ENCODE peak calls at places on chromosome 14, in ten cellular contexts. Z is brain microvascular endothelial cell; H is T47D; J is SIG-M5; P is stimulated activated effector memory CD8-positive, alpha-beta T cell treated with anti-CD3 and anti-CD28 coated beads, Interleukin-12 subunit alpha, Interleukin-12 subunit beta, amount 100 ng/mL, for 72 hours; M is DMS79 treated with DMSO at 0.1 percent for 48 hours; Q is NCI-H1092 treated with DMSO at 0.1 percent for 48 hours; G is stromal cell of bone marrow; W is occipital lobe; U is stimulated activated CD8-positive, alpha-beta memory T cell treated with anti-CD3 and anti-CD28 coated beads, Interleukin-2, amount 100 ng/mL, for 1 hour. V is an unnamed sample.

GRCh38 chr14:34718750-34719304 is 4.4 kb upstream of the CFL2 start:
- DNase-seq in G (no peak), P (no peak), W (no peak), M (no peak), U (no peak), Z (no peak), H (no peak), J (no peak), Q (no peak), V (no peak)

GRCh38 chr14:69720912-69721311 is 46.0 kb upstream of the SRSF5 start:
- DNase-seq in M (no peak), P (no peak), Q (no peak), U (no peak), W (no peak), Z (no peak), G (no peak), J (no peak), H (peak), V (no peak)

GRCh38 chr14:36057452-36058142 is 118.9 kb downstream of the PTCSC3 start:
- DNase-seq in J (no peak), Z (no peak), M (peak), P (no peak), G (no peak), Q (no peak), H (peak), W (no peak), U (no peak), V (no peak)

GRCh38 chr14:102778616-102779351 is 1.5 kb downstream of the TRAF3 start:
- DNase-seq in Z (no peak), M (peak), H (no peak), Q (no peak), G (no peak), P (no peak), J (no peak), W (no peak), U (no peak), V (no peak)

GRCh38 chr14:38824691-38825090 is 278.3 kb downstream of the SEC23A start:
- DNase-seq in H (no peak), Q (no peak), U (no peak), W (no peak), G (no peak), J (no peak), M (no peak), Z (no peak), P (no peak), V (no peak)

GRCh38 chr14:20412876-20413784 is at the start of gene TEP1:
- DNase-seq in P (peak), U (peak), M (peak), H (peak), G (peak), Q (peak), Z (peak), W (peak), J (peak), V (peak)

GRCh38 chr14:55129086-55129427 is at the start of gene LGALS3:
- DNase-seq in W (no peak), H (peak), P (peak), G (peak), Z (no peak), U (no peak), J (no peak), M (no peak), Q (no peak), V (peak)

GRCh38 chr14:91599966-91600365 is 89.9 kb upstream of the PPP4R3A start:
- DNase-seq in H (no peak), M (no peak), G (no peak), Z (no peak), W (no peak), Q (no peak), J (no peak), U (no peak), P (no peak), V (no peak)

GRCh38 chr14:75435473-75435872 is 7.7 kb downstream of the JDP2 start:
- DNase-seq in U (no peak), G (no peak), P (no peak), Q (no peak), H (no peak), M (no peak), J (no peak), Z (no peak), W (no peak), V (no peak)

GRCh38 chr14:90820958-90821357 is 4.7 kb upstream of the TTC7B start:
- DNase-seq in H (no peak), Z (peak), Q (no peak), U (peak), G (no peak), W (peak), J (no peak), P (peak), M (no peak), V (no peak)

GRCh38 chr14:58730793-58731464 is 93.2 kb downstream of the DACT1 start:
- DNase-seq in P (no peak), W (no peak), H (no peak), G (no peak), M (no peak), Z (no peak), J (no peak), Q (no peak), U (no peak), V (no peak)

GRCh38 chr14:93655078-93655750 is 133.1 kb downstream of the PRIMA1 start:
- DNase-seq in G (peak), M (peak), Z (peak), J (no peak), Q (peak), P (no peak), H (peak), W (no peak), U (no peak), V (no peak)

GRCh38 chr14:60777856-60778578 is 43.5 kb downstream of the MNAT1 start:
- DNase-seq in P (no peak), Z (peak), H (no peak), G (peak), Q (no peak), U (no peak), M (no peak), J (no peak), W (no peak), V (no peak)

GRCh38 chr14:32201196-32201815 is 539 bp upstream of the RNU6-7 start:
- DNase-seq in Q (peak), G (peak), W (peak), U (peak), P (peak), M (peak), Z (peak), J (no peak), H (peak), V (peak)

GRCh38 chr14:34324363-34324795 is 137.7 kb downstream of the SPTSSA start:
- DNase-seq in G (no peak), J (no peak), Q (peak), W (no peak), H (peak), Z (peak), P (no peak), U (no peak), M (peak), V (no peak)

GRCh38 chr14:25756880-25757279 is 706.9 kb upstream of the STXBP6 start:
- DNase-seq in P (no peak), M (no peak), H (no peak), Q (no peak), J (no peak), U (no peak), W (no peak), Z (no peak), G (no peak), V (no peak)

GRCh38 chr14:58428011-58428807 is 690 bp downstream of the KIAA0586 start:
- DNase-seq in Q (peak), H (peak), Z (peak), W (no peak), G (peak), M (peak), U (no peak), J (no peak), P (no peak), V (no peak)

GRCh38 chr14:20680363-20680762 is 4.0 kb upstream of the RNASE4 start:
- DNase-seq in W (no peak), M (no peak), P (no peak), Q (no peak), U (no peak), H (no peak), Z (no peak), J (no peak), G (no peak), V (no peak)

GRCh38 chr14:64817631-64818030 is 62.1 kb downstream of the SPTB start:
- DNase-seq in P (no peak), Q (no peak), U (no peak), Z (no peak), M (no peak), W (no peak), H (no peak), J (no peak), G (no peak), V (no peak)

GRCh38 chr14:96277890-96278289 is 21.9 kb downstream of the BDKRB1 start:
- DNase-seq in H (no peak), G (no peak), P (no peak), Z (no peak), J (no peak), M (no peak), U (no peak), Q (no peak), W (no peak), V (no peak)

GRCh38 chr14:99081880-99082279 is 190.1 kb downstream of the BCL11B start:
- DNase-seq in H (no peak), W (no peak), U (no peak), J (no peak), Q (no peak), M (no peak), G (no peak), Z (no peak), P (no peak), V (no peak)

GRCh38 chr14:52080817-52081755 is 12.2 kb upstream of the NID2 start:
- DNase-seq in Z (peak), U (no peak), W (no peak), P (no peak), G (peak), J (no peak), Q (peak), M (peak), H (no peak), V (no peak)

GRCh38 chr14:35963209-35963608 is 137.1 kb downstream of the BRMS1L start:
- DNase-seq in H (no peak), U (no peak), P (no peak), W (no peak), G (no peak), M (no peak), Q (no peak), Z (no peak), J (no peak), V (no peak)

GRCh38 chr14:92660571-92660970 is 87.9 kb downstream of the LGMN start:
- DNase-seq in G (no peak), H (no peak), M (no peak), P (no peak), U (no peak), W (no peak), Q (no peak), Z (no peak), J (no peak), V (no peak)

GRCh38 chr14:76953196-76953945 is 75.1 kb downstream of the IRF2BPL start:
- DNase-seq in G (peak), H (peak), Q (no peak), Z (peak), U (no peak), W (no peak), P (no peak), J (peak), M (peak), V (peak)

GRCh38 chr14:105685003-105685402 is 158.6 kb downstream of the TMEM121 start:
- DNase-seq in H (no peak), Z (no peak), G (no peak), J (no peak), Q (no peak), U (no peak), M (no peak), P (no peak), W (no peak), V (no peak)

GRCh38 chr14:32307881-32308582 is 21.1 kb upstream of the AKAP6 start:
- DNase-seq in W (no peak), P (no peak), U (no peak), H (peak), M (no peak), J (no peak), Z (no peak), G (no peak), Q (peak), V (no peak)

GRCh38 chr14:98941481-98941880 is 330.5 kb downstream of the BCL11B start:
- DNase-seq in J (no peak), U (no peak), M (no peak), H (no peak), Q (no peak), P (no peak), Z (no peak), G (no peak), W (no peak), V (no peak)

GRCh38 chr14:69242311-69243224 is 17.4 kb upstream of the GALNT16 start:
- DNase-seq in Z (peak), J (peak), W (no peak), Q (peak), G (peak), P (no peak), U (peak), M (peak), H (peak), V (no peak)

GRCh38 chr14:100871234-100872186 is 32.0 kb downstream of the RTL1 start:
- DNase-seq in P (no peak), Z (peak), J (no peak), G (peak), M (no peak), W (no peak), H (peak), Q (no peak), U (no peak), V (peak)

GRCh38 chr14:106390401-106390800 is 864.0 kb downstream of the TMEM121 start:
- DNase-seq in J (no peak), P (no peak), M (no peak), Q (no peak), U (no peak), G (no peak), W (no peak), Z (no peak), H (no peak), V (no peak)

GRCh38 chr14:76575108-76575507 is 186.2 kb upstream of the VASH1 start:
- DNase-seq in U (no peak), Z (no peak), H (no peak), Q (no peak), M (no peak), G (no peak), W (no peak), J (no peak), P (no peak), V (no peak)

GRCh38 chr14:32507029-32507984 is 178.2 kb downstream of the AKAP6 start:
- DNase-seq in G (peak), M (no peak), W (no peak), P (no peak), H (peak), Z (peak), J (no peak), Q (no peak), U (no peak), V (no peak)

GRCh38 chr14:67420102-67420739 is 8.3 kb upstream of the PLEK2 start:
- DNase-seq in Q (no peak), Z (no peak), G (no peak), H (peak), M (no peak), W (no peak), J (no peak), U (no peak), P (peak), V (no peak)

GRCh38 chr14:94103554-94104165 is 6.9 kb upstream of the IFI27 start:
- DNase-seq in M (no peak), Q (no peak), H (no peak), G (no peak), J (no peak), W (no peak), P (no peak), U (no peak), Z (no peak), V (no peak)

GRCh38 chr14:55843718-55844403 is 263.9 kb downstream of the KTN1 start:
- DNase-seq in J (no peak), W (no peak), P (no peak), G (no peak), U (no peak), H (no peak), M (no peak), Q (peak), Z (no peak), V (no peak)

GRCh38 chr14:98952595-98953325 is 319.2 kb downstream of the BCL11B start:
- DNase-seq in P (no peak), J (no peak), Q (no peak), W (no peak), G (peak), M (no peak), U (no peak), Z (peak), H (no peak), V (no peak)

GRCh38 chr14:99137913-99138571 is 134.0 kb downstream of the BCL11B start:
- DNase-seq in M (no peak), H (peak), W (no peak), U (no peak), J (no peak), P (no peak), G (no peak), Z (no peak), Q (no peak), V (no peak)

GRCh38 chr14:75476274-75476995 is 45.8 kb upstream of the BATF start:
- DNase-seq in G (no peak), Q (peak), Z (no peak), W (no peak), M (peak), P (no peak), U (no peak), H (no peak), J (no peak), V (no peak)